ENCODE peak calls at places on chromosomes 2 and 18, in four cellular contexts. One of them, this sample, is unnamed.

GRCh38 chr2:28755411-28755810 is 3.8 kb downstream of the PPP1CB start:
- DNase-seq in IMR-90: peak; percentile 54
- DNase-seq in H1: no peak
- DNase-seq in H9: no peak
- DNase-seq in this sample: no peak

GRCh38 chr2:197555467-197555866 is 39.6 kb downstream of the MOB4 start:
- DNase-seq in IMR-90: no peak
- DNase-seq in H1: no peak
- DNase-seq in H9: no peak
- DNase-seq in this sample: no peak

GRCh38 chr2:11698009-11698922 is 28.3 kb upstream of the NTSR2 start:
- DNase-seq in H9: no peak
- DNase-seq in IMR-90: peak; percentile 81
- DNase-seq in H1: no peak
- DNase-seq in this sample: no peak

GRCh38 chr18:74567805-74568204 is 29.9 kb upstream of the ZNF407 start:
- DNase-seq in H9: no peak
- DNase-seq in IMR-90: no peak
- DNase-seq in H1: no peak
- DNase-seq in this sample: no peak

GRCh38 chr2:100423631-100424030 is 6.2 kb upstream of the CHST10 start:
- DNase-seq in IMR-90: no peak
- DNase-seq in H1: no peak
- DNase-seq in H9: no peak
- DNase-seq in this sample: no peak

GRCh38 chr18:56639094-56639361 is 636 bp upstream of the TXNL1 start:
- DNase-seq in IMR-90: no peak
- DNase-seq in H1: no peak
- DNase-seq in H9: no peak
- DNase-seq in this sample: no peak

GRCh38 chr2:207142461-207142860 is 23.3 kb downstream of the KLF7 start:
- DNase-seq in H1: peak; percentile 37
- DNase-seq in IMR-90: no peak
- DNase-seq in H9: no peak
- DNase-seq in this sample: peak; percentile 81

GRCh38 chr2:98346259-98347236 is at the start of gene CNGA3:
- DNase-seq in H1: peak; percentile 85
- DNase-seq in IMR-90: peak; percentile 6
- DNase-seq in H9: peak; percentile 65
- DNase-seq in this sample: peak; percentile 70

GRCh38 chr2:19887508-19887907 is 14.3 kb downstream of the TTC32 start:
- DNase-seq in H1: peak; percentile 20
- DNase-seq in H9: no peak
- DNase-seq in IMR-90: no peak
- DNase-seq in this sample: no peak

GRCh38 chr18:47175283-47175894 is 775 bp downstream of the IER3IP1 start:
- DNase-seq in IMR-90: no peak
- DNase-seq in H1: no peak
- DNase-seq in H9: no peak
- DNase-seq in this sample: no peak

GRCh38 chr2:16051046-16051489 is 110.7 kb downstream of the MYCN start:
- DNase-seq in H1: no peak
- DNase-seq in H9: no peak
- DNase-seq in IMR-90: no peak
- DNase-seq in this sample: no peak

GRCh38 chr2:55133467-55134315 is 83.4 kb upstream of the RTN4 start:
- DNase-seq in H1: no peak
- DNase-seq in IMR-90: peak; percentile 96
- DNase-seq in H9: peak; percentile 86
- DNase-seq in this sample: peak; percentile 95

GRCh38 chr2:121587131-121587530 is 56.5 kb downstream of the RNU4ATAC start:
- DNase-seq in IMR-90: no peak
- DNase-seq in H1: no peak
- DNase-seq in H9: no peak
- DNase-seq in this sample: peak; percentile 36

GRCh38 chr2:74429487-74430451 is 8.2 kb downstream of the WDR54 start:
- DNase-seq in H1: no peak
- DNase-seq in H9: no peak
- DNase-seq in IMR-90: no peak
- DNase-seq in this sample: no peak

GRCh38 chr18:36420826-36421225 is 123.3 kb downstream of the FHOD3 start:
- DNase-seq in H1: no peak
- DNase-seq in H9: no peak
- DNase-seq in IMR-90: no peak
- DNase-seq in this sample: no peak

GRCh38 chr2:29218550-29219125 is 103.4 kb downstream of the CLIP4 start:
- DNase-seq in H9: no peak
- DNase-seq in IMR-90: no peak
- DNase-seq in H1: no peak
- DNase-seq in this sample: no peak

GRCh38 chr2:64632855-64633819 is 20.6 kb downstream of the SERTAD2 start:
- DNase-seq in IMR-90: peak; percentile 76
- DNase-seq in H9: no peak
- DNase-seq in H1: no peak
- DNase-seq in this sample: no peak

GRCh38 chr2:210630904-210631560 is 74.6 kb downstream of the CPS1 start:
- DNase-seq in H1: no peak
- DNase-seq in H9: no peak
- DNase-seq in IMR-90: no peak
- DNase-seq in this sample: no peak

GRCh38 chr18:6406075-6406909 is 8.4 kb downstream of the L3MBTL4 start:
- DNase-seq in IMR-90: peak; percentile 1
- DNase-seq in H9: no peak
- DNase-seq in H1: no peak
- DNase-seq in this sample: peak; percentile 38

GRCh38 chr2:133157141-133157540 is 411.1 kb downstream of the NCKAP5 start:
- DNase-seq in IMR-90: peak; percentile 37
- DNase-seq in H1: no peak
- DNase-seq in H9: no peak
- DNase-seq in this sample: peak; percentile 22

GRCh38 chr2:72833084-72833714 is 7.4 kb upstream of the EXOC6B start:
- DNase-seq in H9: no peak
- DNase-seq in IMR-90: no peak
- DNase-seq in H1: no peak
- DNase-seq in this sample: no peak

GRCh38 chr2:195658541-195658890 is 1.5 kb downstream of the SLC39A10 start:
- DNase-seq in H1: no peak
- DNase-seq in H9: no peak
- DNase-seq in IMR-90: peak; percentile 90
- DNase-seq in this sample: no peak

GRCh38 chr2:148903946-148904345 is 28.9 kb downstream of the KIF5C start:
- DNase-seq in H9: no peak
- DNase-seq in H1: no peak
- DNase-seq in IMR-90: no peak
- DNase-seq in this sample: no peak

GRCh38 chr2:86337235-86338099 is at the start of gene REEP1:
- DNase-seq in IMR-90: no peak
- DNase-seq in H1: no peak
- DNase-seq in H9: peak; percentile 43
- DNase-seq in this sample: peak; percentile 23

GRCh38 chr2:231348703-231349373 is 46.7 kb upstream of the B3GNT7 start:
- DNase-seq in H1: no peak
- DNase-seq in IMR-90: peak; percentile 74
- DNase-seq in H9: peak; percentile 5
- DNase-seq in this sample: no peak

GRCh38 chr2:217049931-217050330 is 190.1 kb upstream of the TNP1 start:
- DNase-seq in IMR-90: no peak
- DNase-seq in H9: no peak
- DNase-seq in H1: no peak
- DNase-seq in this sample: no peak

GRCh38 chr2:1827686-1828085 is 83.4 kb upstream of the PXDN start:
- DNase-seq in H9: no peak
- DNase-seq in IMR-90: no peak
- DNase-seq in H1: no peak
- DNase-seq in this sample: no peak

GRCh38 chr2:191311627-191312026 is 66.4 kb downstream of the MYO1B start:
- DNase-seq in H1: no peak
- DNase-seq in H9: no peak
- DNase-seq in IMR-90: peak; percentile 88
- DNase-seq in this sample: no peak

GRCh38 chr18:9808190-9808529 is 77.6 kb upstream of the TXNDC2 start:
- DNase-seq in H1: no peak
- DNase-seq in IMR-90: no peak
- DNase-seq in H9: no peak
- DNase-seq in this sample: no peak

GRCh38 chr2:191366199-191366598 is 121.0 kb downstream of the MYO1B start:
- DNase-seq in H1: no peak
- DNase-seq in H9: no peak
- DNase-seq in IMR-90: peak; percentile 89
- DNase-seq in this sample: no peak

GRCh38 chr2:36578343-36579296 is 19.3 kb downstream of the FEZ2 start:
- DNase-seq in IMR-90: no peak
- DNase-seq in H1: no peak
- DNase-seq in H9: no peak
- DNase-seq in this sample: no peak

GRCh38 chr2:136116813-136117390 is 1.0 kb downstream of the CXCR4 start:
- DNase-seq in H9: peak; percentile 34
- DNase-seq in IMR-90: no peak
- DNase-seq in H1: peak; percentile 63
- DNase-seq in this sample: no peak

GRCh38 chr2:119820275-119820674 is 60.6 kb downstream of the PTPN4 start:
- DNase-seq in IMR-90: peak; percentile 82
- DNase-seq in H1: no peak
- DNase-seq in H9: no peak
- DNase-seq in this sample: peak; percentile 70

GRCh38 chr2:39728941-39729351 is 50.1 kb downstream of the THUMPD2 start:
- DNase-seq in H1: peak; percentile 69
- DNase-seq in H9: peak; percentile 52
- DNase-seq in IMR-90: peak; percentile 35
- DNase-seq in this sample: peak; percentile 63

GRCh38 chr2:232890896-232891601 is 21.0 kb downstream of the SNORC start:
- DNase-seq in H9: peak; percentile 86
- DNase-seq in H1: peak; percentile 82
- DNase-seq in IMR-90: peak; percentile 27
- DNase-seq in this sample: peak; percentile 80

GRCh38 chr18:31225668-31226067 is 63.0 kb upstream of the DSC1 start:
- DNase-seq in IMR-90: peak; percentile 55
- DNase-seq in H1: no peak
- DNase-seq in H9: peak; percentile 50
- DNase-seq in this sample: peak; percentile 98

GRCh38 chr2:40760071-40760666 is 308.3 kb upstream of the SLC8A1 start:
- DNase-seq in H1: peak; percentile 56
- DNase-seq in IMR-90: peak; percentile 69
- DNase-seq in H9: peak; percentile 57
- DNase-seq in this sample: peak; percentile 74

GRCh38 chr2:223486741-223487140 is 115.4 kb downstream of the SCG2 start:
- DNase-seq in H9: no peak
- DNase-seq in H1: no peak
- DNase-seq in IMR-90: no peak
- DNase-seq in this sample: no peak
- H4K8ac ChIP-seq in H9: no peak overlapping the region
- H4K8ac ChIP-seq in H1: no peak overlapping the region
- H4K8ac ChIP-seq in IMR-90: no peak overlapping the region
- H4K8ac ChIP-seq in this sample: no peak overlapping the region

GRCh38 chr2:222869252-222869560 is 8.4 kb downstream of the ACSL3 start:
- DNase-seq in H9: no peak
- DNase-seq in IMR-90: no peak
- DNase-seq in H1: no peak
- DNase-seq in this sample: no peak
- H3K4ac ChIP-seq in H9: no peak overlapping the region
- H3K4ac ChIP-seq in IMR-90: no peak overlapping the region
- H3K4ac ChIP-seq in H1: no peak overlapping the region
- H3K4ac ChIP-seq in this sample: no peak overlapping the region

DNA sequence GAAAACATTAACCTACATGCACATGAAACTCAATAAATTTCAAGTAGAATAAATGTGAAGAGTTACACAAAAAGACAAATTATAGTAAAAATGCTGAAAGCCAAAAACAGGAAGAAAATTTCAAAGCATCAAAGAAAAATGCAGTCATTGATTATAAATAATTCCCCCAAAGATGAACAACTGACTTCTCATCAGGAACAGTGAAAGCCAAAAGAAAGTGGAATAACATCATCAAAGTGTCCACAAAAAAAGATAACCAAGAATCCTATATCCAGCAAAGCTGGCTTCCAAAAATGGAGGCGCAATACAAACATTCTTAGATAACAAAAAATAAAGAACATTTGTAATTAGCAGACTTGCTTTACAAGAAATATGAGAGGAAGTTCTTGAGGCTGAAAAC is 161.6 kb downstream of the CMPK2 start:
- DNase-seq in IMR-90: no peak
- DNase-seq in H1: no peak
- DNase-seq in H9: no peak
- DNase-seq in this sample: no peak
- H3K56ac ChIP-seq in IMR-90: no peak overlapping the region
- H3K56ac ChIP-seq in H1: no peak overlapping the region
- H3K56ac ChIP-seq in H9: no peak overlapping the region
- H3K56ac ChIP-seq in this sample: no peak overlapping the region

GRCh38 chr2:9821805-9822445 is 21.3 kb upstream of the TAF1B start:
- DNase-seq in H9: no peak
- DNase-seq in IMR-90: no peak
- DNase-seq in H1: no peak
- DNase-seq in this sample: no peak
- H4K8ac ChIP-seq in H9: no peak overlapping the region
- H4K8ac ChIP-seq in IMR-90: no peak overlapping the region
- H4K8ac ChIP-seq in H1: peak overlapping the region; percentile 89
- H4K8ac ChIP-seq in this sample: no peak overlapping the region

GRCh38 chr18:48930926-48931325 is 19.8 kb downstream of the SMAD7 start:
- DNase-seq in H9: no peak
- DNase-seq in IMR-90: no peak
- DNase-seq in H1: no peak
- DNase-seq in this sample: peak; percentile 6
- H3K4ac ChIP-seq in H9: no peak overlapping the region
- H3K4ac ChIP-seq in IMR-90: peak overlapping the region; percentile 98
- H3K4ac ChIP-seq in H1: no peak overlapping the region
- H3K4ac ChIP-seq in this sample: no peak overlapping the region

DNA sequence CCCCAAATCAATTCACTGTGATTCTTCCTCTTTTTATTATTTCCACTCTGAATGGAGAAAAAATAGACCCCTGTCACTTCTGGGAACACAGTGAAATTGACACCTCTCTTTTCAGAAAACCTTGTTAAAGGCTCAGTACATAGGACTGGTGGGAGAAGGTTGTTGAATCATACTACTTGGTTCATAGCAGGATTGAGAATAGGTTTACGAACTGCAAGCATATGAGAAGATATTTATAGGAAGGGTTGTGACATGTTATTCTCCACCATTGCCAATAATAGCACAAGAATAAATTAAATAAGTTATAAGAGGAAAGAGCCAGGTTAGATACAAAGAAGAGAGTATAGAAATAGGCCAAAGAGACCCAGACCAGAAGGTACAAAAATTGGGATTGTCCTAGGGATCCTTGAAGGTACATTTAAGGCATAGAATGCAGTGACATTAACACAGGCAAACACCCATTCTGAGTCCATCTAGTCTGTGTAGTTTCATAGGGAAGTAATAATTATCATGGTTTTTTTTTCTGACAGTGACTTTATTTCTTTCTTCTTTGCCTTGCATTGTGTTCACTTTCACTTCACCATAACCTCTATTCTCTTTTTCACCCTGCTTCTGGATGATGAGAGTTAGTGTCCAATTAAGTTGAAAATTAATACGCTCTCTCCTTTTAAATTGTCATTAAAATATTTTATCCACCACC is 21.8 kb upstream of the SERPINE2 start:
- DNase-seq in H1: no peak
- DNase-seq in IMR-90: no peak
- DNase-seq in H9: no peak
- DNase-seq in this sample: no peak
- H3K56ac ChIP-seq in H1: no peak overlapping the region
- H3K56ac ChIP-seq in IMR-90: no peak overlapping the region
- H3K56ac ChIP-seq in H9: no peak overlapping the region
- H3K56ac ChIP-seq in this sample: no peak overlapping the region